ENCODE peak calls at places on chromosome 4, in five cellular contexts. V is neuronal stem cell, M is heart left ventricle, P is GM23338, Q is RWPE1. S is an unnamed sample.

GRCh38 chr4:130808492-130808891 is 1712.5 kb downstream of the C4orf33 start:
- DNase-seq in V (no peak), M (no peak), P (peak), Q (peak), S (no peak)

GRCh38 chr4:119627267-119628190 is 1.1 kb downstream of the PDE5A start:
- DNase-seq in V (peak), M (peak), P (peak), Q (peak), S (no peak)

GRCh38 chr4:40550900-40551546 is 78.6 kb downstream of the RBM47 start:
- DNase-seq in V (no peak), M (no peak), P (peak), Q (peak), S (no peak)

GRCh38 chr4:120864969-120865368 is 57.6 kb downstream of the PRDM5 start:
- DNase-seq in V (no peak), M (no peak), P (no peak), Q (no peak), S (no peak)

GRCh38 chr4:108080752-108081151 is 88.0 kb downstream of the LEF1 start:
- DNase-seq in V (no peak), M (no peak), P (no peak), Q (no peak), S (no peak)

GRCh38 chr4:114281561-114281960 is 302.1 kb upstream of the ARSJ start:
- DNase-seq in V (no peak), M (no peak), P (no peak), Q (no peak), S (no peak)

GRCh38 chr4:100519205-100519604 is 1.4 kb upstream of the EMCN start:
- DNase-seq in V (no peak), M (no peak), P (no peak), Q (no peak), S (no peak)

GRCh38 chr4:87904627-87905026 is 70.9 kb upstream of the SPP1 start:
- DNase-seq in V (no peak), M (no peak), P (no peak), Q (no peak), S (no peak)

GRCh38 chr4:88857588-88857987 is 160.0 kb upstream of the NAP1L5 start:
- DNase-seq in V (no peak), M (no peak), P (no peak), Q (no peak), S (no peak)

GRCh38 chr4:111283066-111283677 is 660.3 kb upstream of the PITX2 start:
- DNase-seq in V (peak), M (no peak), P (peak), Q (peak), S (peak)

GRCh38 chr4:35525192-35525978 is 718.9 kb downstream of the ARAP2 start:
- DNase-seq in V (no peak), M (no peak), P (peak), Q (no peak), S (peak)

GRCh38 chr4:143335979-143336827 is 473 bp upstream of the GAB1 start:
- DNase-seq in V (peak), M (peak), P (peak), Q (peak), S (peak)

GRCh38 chr4:113293043-113293560 is 243.6 kb downstream of the ANK2 start:
- DNase-seq in V (no peak), M (peak), P (peak), Q (no peak), S (peak)

GRCh38 chr4:132557660-132558059 is 591.4 kb upstream of the PCDH10 start:
- DNase-seq in V (no peak), M (no peak), P (peak), Q (no peak), S (no peak)

GRCh38 chr4:8820178-8821102 is 51.2 kb downstream of the HMX1 start:
- DNase-seq in V (no peak), M (no peak), P (no peak), Q (no peak), S (no peak)

GRCh38 chr4:35463251-35463952 is 780.9 kb downstream of the ARAP2 start:
- DNase-seq in V (no peak), M (no peak), P (peak), Q (no peak), S (no peak)

GRCh38 chr4:2852481-2852881 is 8.8 kb downstream of the ADD1 start:
- DNase-seq in V (no peak), M (peak), P (no peak), Q (no peak), S (no peak)

GRCh38 chr4:55549888-55550287 is 3.2 kb upstream of the CLOCK start:
- DNase-seq in V (no peak), M (no peak), P (no peak), Q (peak), S (no peak)

GRCh38 chr4:74156521-74156920 is 1.4 kb upstream of the MTHFD2L start:
- DNase-seq in V (no peak), M (no peak), P (no peak), Q (no peak), S (no peak)

GRCh38 chr4:151672996-151673395 is 87.8 kb downstream of the GATB start:
- DNase-seq in V (no peak), M (no peak), P (no peak), Q (no peak), S (no peak)

GRCh38 chr4:112859456-112860184 is 189.8 kb upstream of the ANK2 start:
- DNase-seq in V (no peak), M (no peak), P (no peak), Q (no peak), S (no peak)

GRCh38 chr4:20253272-20253798 is 1.6 kb downstream of the SLIT2 start:
- DNase-seq in V (peak), M (peak), P (peak), Q (no peak), S (no peak)

GRCh38 chr4:129377131-129377845 is 281.3 kb downstream of the C4orf33 start:
- DNase-seq in V (no peak), M (no peak), P (no peak), Q (peak), S (no peak)

GRCh38 chr4:75895744-75896314 is 6.4 kb downstream of the PPEF2 start:
- DNase-seq in V (peak), M (no peak), P (peak), Q (peak), S (no peak)

GRCh38 chr4:82268826-82269193 is 105.0 kb downstream of the HNRNPD start:
- DNase-seq in V (no peak), M (no peak), P (no peak), Q (no peak), S (no peak)
- H3K27ac ChIP-seq in V (no peak), M (no peak), P (no peak), Q (no peak), S (no peak)

GRCh38 chr4:123662827-123663226 is 266.2 kb downstream of the SPRY1 start:
- DNase-seq in V (no peak), M (no peak), P (no peak), Q (no peak), S (no peak)

GRCh38 chr4:123666486-123666885 is 269.9 kb downstream of the SPRY1 start:
- DNase-seq in V (no peak), M (no peak), P (no peak), Q (no peak), S (no peak)

GRCh38 chr4:123667991-123668390 is 271.4 kb downstream of the SPRY1 start:
- DNase-seq in V (no peak), M (no peak), P (no peak), Q (no peak), S (no peak)

GRCh38 chr4:123671633-123672404 is 275.2 kb downstream of the SPRY1 start:
- DNase-seq in V (no peak), M (no peak), P (no peak), Q (no peak), S (no peak)

GRCh38 chr4:123667496-123667895 is 270.9 kb downstream of the SPRY1 start:
- DNase-seq in V (no peak), M (no peak), P (no peak), Q (peak), S (no peak)
- H3K27ac ChIP-seq in V (no peak), M (no peak), P (no peak), Q (no peak), S (no peak)

GRCh38 chr4:159269143-159269542 is 166.3 kb downstream of the RAPGEF2 start:
- DNase-seq in V (no peak), M (no peak), P (no peak), Q (no peak), S (peak)

GRCh38 chr4:159267023-159267939 is 164.4 kb downstream of the RAPGEF2 start:
- DNase-seq in V (no peak), M (no peak), P (no peak), Q (no peak), S (no peak)

GRCh38 chr4:159268607-159269006 is 165.7 kb downstream of the RAPGEF2 start:
- DNase-seq in V (no peak), M (no peak), P (no peak), Q (no peak), S (no peak)

GRCh38 chr4:159269956-159270355 is 167.1 kb downstream of the RAPGEF2 start:
- DNase-seq in V (no peak), M (no peak), P (no peak), Q (no peak), S (no peak)

DNA sequence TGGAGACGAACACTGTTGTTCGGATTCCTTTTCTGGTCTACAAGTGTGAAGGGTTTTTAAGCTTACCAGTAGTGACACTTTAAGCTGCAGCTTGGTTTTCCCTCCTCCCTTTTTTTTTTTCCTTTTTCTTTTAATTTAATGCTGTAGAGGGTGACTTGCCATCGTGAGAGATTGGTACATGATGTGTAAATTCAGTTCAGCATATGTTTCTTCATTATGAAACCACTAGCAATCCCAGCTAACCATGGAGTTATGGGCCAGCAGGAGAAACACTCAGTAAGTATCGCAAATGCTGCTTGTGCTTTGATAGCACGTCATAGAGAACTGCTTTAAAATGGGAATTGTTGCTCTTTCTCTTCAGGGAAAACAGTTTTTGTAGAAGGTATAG is 165.1 kb downstream of the RAPGEF2 start:
- DNase-seq in V (no peak), M (no peak), P (no peak), Q (no peak), S (no peak)
- H3K27ac ChIP-seq in V (peak), M (peak), P (no peak), Q (no peak), S (peak)

GRCh38 chr4:173440888-173441287 is 42.0 kb upstream of the SCRG1 start:
- DNase-seq in V (no peak), M (no peak), P (no peak), Q (no peak), S (no peak)
- H3K27ac ChIP-seq in V (no peak), M (no peak), P (no peak), Q (no peak), S (no peak)

GRCh38 chr4:24974252-24974580 is 56.5 kb downstream of the LGI2 start:
- DNase-seq in V (no peak), M (no peak), P (no peak), Q (no peak), S (no peak)
- H3K27ac ChIP-seq in V (no peak), M (peak), P (no peak), Q (no peak), S (no peak)

GRCh38 chr4:147674496-147674895 is 9.5 kb downstream of the PRMT9 start:
- DNase-seq in V (no peak), M (no peak), P (no peak), Q (no peak), S (no peak)

GRCh38 chr4:147674073-147674472 is 9.9 kb downstream of the PRMT9 start:
- DNase-seq in V (no peak), M (no peak), P (no peak), Q (no peak), S (no peak)

GRCh38 chr4:147678796-147679549 is 5.0 kb downstream of the PRMT9 start:
- DNase-seq in V (no peak), M (no peak), P (peak), Q (no peak), S (no peak)

GRCh38 chr4:147682755-147683154 is 1.2 kb downstream of the PRMT9 start:
- DNase-seq in V (no peak), M (no peak), P (no peak), Q (no peak), S (no peak)

GRCh38 chr4:147678121-147678520 is 5.8 kb downstream of the PRMT9 start:
- DNase-seq in V (no peak), M (no peak), P (no peak), Q (no peak), S (no peak)
- H3K27ac ChIP-seq in V (no peak), M (no peak), P (no peak), Q (no peak), S (no peak)

DNA sequence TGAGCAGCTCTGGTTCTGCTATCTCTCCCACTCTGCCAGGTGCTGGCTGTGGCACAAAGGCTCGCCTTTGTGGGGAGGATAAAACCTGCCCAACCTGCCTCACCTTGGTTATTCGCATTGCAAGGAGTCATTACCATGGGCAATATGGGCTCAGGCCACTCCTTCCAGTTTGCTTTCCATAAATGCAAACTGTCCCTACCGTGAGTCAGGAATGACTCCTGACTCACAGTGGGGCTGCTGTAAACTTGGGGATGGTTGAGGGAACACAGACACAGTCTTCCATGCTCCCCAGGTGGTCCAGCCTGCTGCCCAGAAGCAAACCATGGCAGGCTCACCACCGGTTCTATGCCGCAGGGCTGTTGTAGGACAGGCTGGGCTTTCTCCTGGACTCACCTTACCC is 36.1 kb downstream of the COQ2 start:
- DNase-seq in V (no peak), M (no peak), P (no peak), Q (peak), S (no peak)
- H3K27ac ChIP-seq in V (no peak), M (no peak), P (no peak), Q (peak), S (no peak)

DNA sequence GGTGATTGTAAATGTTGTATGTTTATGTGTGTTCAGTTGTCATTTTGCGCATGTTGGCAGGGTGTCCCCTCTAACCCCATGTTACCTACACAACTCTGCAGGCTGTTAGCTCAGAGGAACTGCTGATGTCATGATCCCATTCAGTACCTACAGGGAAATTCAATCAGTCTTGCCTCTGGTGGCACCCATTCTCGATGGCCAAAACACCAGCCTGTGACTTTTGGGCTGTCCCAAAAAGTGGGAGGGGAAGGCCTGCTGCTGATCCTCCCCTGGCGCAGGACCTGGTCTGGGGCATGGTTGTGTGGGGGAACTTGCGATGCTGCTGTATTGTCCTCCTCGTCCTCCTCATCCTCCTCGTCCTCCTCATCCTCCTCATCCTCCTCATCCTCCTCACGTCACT is 174.5 kb downstream of the DCLK2 start:
- DNase-seq in V (no peak), M (no peak), P (no peak), Q (no peak), S (no peak)
- H3K27ac ChIP-seq in V (no peak), M (no peak), P (no peak), Q (no peak), S (no peak)

DNA sequence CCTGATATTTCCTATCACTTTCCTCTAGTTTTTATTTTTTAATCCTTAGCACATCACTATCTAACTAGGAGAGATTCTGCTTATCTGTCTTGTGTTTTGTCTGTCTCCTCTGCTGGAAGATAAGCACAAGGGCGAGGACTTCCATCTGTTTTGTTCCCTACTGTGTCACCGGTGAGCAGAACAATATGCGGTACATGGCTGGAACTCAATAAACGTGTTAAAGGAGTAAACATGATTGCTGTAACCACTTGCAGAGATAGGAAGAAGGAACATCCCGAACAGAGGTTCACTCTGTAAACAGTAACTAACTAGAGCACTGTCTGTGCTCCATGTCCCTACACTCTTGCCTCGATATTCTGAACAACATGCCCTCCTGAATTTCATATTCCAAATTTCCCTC is 5.2 kb downstream of the HS3ST1 start:
- DNase-seq in V (no peak), M (no peak), P (no peak), Q (no peak), S (no peak)
- H3K27ac ChIP-seq in V (no peak), M (no peak), P (no peak), Q (no peak), S (no peak)

GRCh38 chr4:128322311-128322710 is 34.7 kb upstream of the PGRMC2 start:
- DNase-seq in V (no peak), M (no peak), P (no peak), Q (peak), S (no peak)
- H3K27ac ChIP-seq in V (no peak), M (no peak), P (no peak), Q (no peak), S (no peak)